ENCODE peak calls at places on chromosome 14, in four cellular contexts. T is ovary; H is activated naive CD4-positive, alpha-beta T cell; N is AG04450. R is an unnamed sample.

GRCh38 chr14:68363841-68364711 is 428.8 kb downstream of the ZFP36L1 start:
- DNase-seq in N (no peak), H (no peak), T (peak), R (no peak)

GRCh38 chr14:50831704-50832130 is 755 bp upstream of the NIN start:
- DNase-seq in T (no peak), H (no peak), N (no peak), R (no peak)

GRCh38 chr14:77503138-77503537 is 4.5 kb upstream of the ISM2 start:
- DNase-seq in N (no peak), T (no peak), H (no peak), R (no peak)

GRCh38 chr14:77707355-77707723 is 484 bp downstream of the ALKBH1 start:
- DNase-seq in H (no peak), N (peak), T (no peak), R (no peak)

GRCh38 chr14:101600891-101601602 is 39.8 kb downstream of the DIO3 start:
- DNase-seq in T (peak), H (no peak), N (no peak), R (no peak)

GRCh38 chr14:104388631-104389325 is 190.8 kb upstream of the C14orf180 start:
- DNase-seq in H (no peak), N (no peak), T (peak), R (no peak)

GRCh38 chr14:58331111-58331510 is 32.8 kb downstream of the ARID4A start:
- DNase-seq in H (peak), T (peak), N (peak), R (peak)

GRCh38 chr14:101412741-101413140 is 148.6 kb upstream of the DIO3 start:
- DNase-seq in H (no peak), T (no peak), N (no peak), R (no peak)

GRCh38 chr14:55121628-55122440 is 7.2 kb upstream of the LGALS3 start:
- DNase-seq in N (no peak), H (no peak), T (no peak), R (no peak)

GRCh38 chr14:42806909-42807315 is 1200.2 kb downstream of the LRFN5 start:
- DNase-seq in H (no peak), T (no peak), N (peak), R (no peak)

GRCh38 chr14:90483551-90483950 is 86.7 kb downstream of the CALM1 start:
- DNase-seq in H (no peak), N (no peak), T (no peak), R (no peak)

GRCh38 chr14:77043177-77043983 is 14.9 kb upstream of the IRF2BPL start:
- DNase-seq in N (no peak), T (peak), H (no peak), R (no peak)

GRCh38 chr14:61269321-61270083 is 11.6 kb downstream of the TMEM30B start:
- DNase-seq in N (no peak), T (peak), H (peak), R (no peak)

GRCh38 chr14:35829449-35829848 is 3.3 kb downstream of the BRMS1L start:
- DNase-seq in H (no peak), N (no peak), T (no peak), R (no peak)

GRCh38 chr14:94052662-94053061 is 26.5 kb downstream of the OTUB2 start:
- DNase-seq in T (peak), H (no peak), N (no peak), R (no peak)

GRCh38 chr14:99262977-99263448 is 9.0 kb downstream of the BCL11B start:
- DNase-seq in T (no peak), H (no peak), N (no peak), R (no peak)

GRCh38 chr14:21107360-21107781 is 6.5 kb downstream of the TMEM253 start:
- DNase-seq in H (no peak), N (no peak), T (no peak), R (no peak)

GRCh38 chr14:65225299-65226159 is 123.2 kb upstream of the MAX start:
- DNase-seq in T (no peak), H (no peak), N (no peak), R (no peak)

GRCh38 chr14:51094282-51094821 is 553 bp downstream of the TRIM9 start:
- DNase-seq in N (no peak), T (peak), H (no peak), R (no peak)

GRCh38 chr14:25570483-25570882 is 520.5 kb upstream of the STXBP6 start:
- DNase-seq in T (no peak), H (no peak), N (no peak), R (no peak)

GRCh38 chr14:59478540-59478939 is 5.7 kb downstream of the L3HYPDH start:
- DNase-seq in T (no peak), H (no peak), N (no peak), R (no peak)

GRCh38 chr14:23421594-23421993 is 13.5 kb upstream of the MYH6 start:
- DNase-seq in T (no peak), N (no peak), H (no peak), R (no peak)

GRCh38 chr14:104870368-104871144 is 5.5 kb downstream of the CEP170B start:
- DNase-seq in N (no peak), H (peak), T (no peak), R (no peak)

GRCh38 chr14:64696355-64696844 is 7.8 kb upstream of the PLEKHG3 start:
- DNase-seq in H (no peak), T (no peak), N (no peak), R (no peak)

GRCh38 chr14:64860039-64860438 is 19.7 kb downstream of the SPTB start:
- DNase-seq in T (no peak), N (no peak), H (no peak), R (no peak)